ENCODE peak calls at places on chromosome 21, in four cellular contexts. L is esophagus muscularis mucosa, S is Panc1, R is suprapubic skin. K is an unnamed sample.

GRCh38 chr21:38898422-38899098 is 92.8 kb downstream of the ETS2 start:
- DNase-seq in L (no peak), S (no peak), R (no peak), K (no peak)

GRCh38 chr21:43603641-43604504 is 55.4 kb downstream of the HSF2BP start:
- DNase-seq in S (no peak), L (no peak), R (no peak), K (no peak)

GRCh38 chr21:38777521-38777920 is 28.2 kb upstream of the ETS2 start:
- DNase-seq in S (no peak), R (no peak), L (no peak), K (no peak)

GRCh38 chr21:26137379-26138060 is 33.0 kb downstream of the APP start:
- DNase-seq in L (no peak), S (peak; percentile 32), R (no peak), K (no peak)

GRCh38 chr21:26918318-26919065 is 48.4 kb downstream of the ADAMTS5 start:
- DNase-seq in S (no peak), L (no peak), R (no peak), K (no peak)

GRCh38 chr21:34595457-34595856 is 19.5 kb downstream of the RCAN1 start:
- DNase-seq in R (no peak), L (peak; percentile 74), S (no peak), K (no peak)

GRCh38 chr21:26732442-26733221 is 112.6 kb downstream of the ADAMTS1 start:
- DNase-seq in L (no peak), S (no peak), R (no peak), K (no peak)

GRCh38 chr21:29164330-29164942 is 34.0 kb downstream of the MAP3K7CL start:
- DNase-seq in S (no peak), L (no peak), R (no peak), K (no peak)

GRCh38 chr21:43031121-43031624 is 44.5 kb downstream of the CBS start:
- DNase-seq in S (no peak), L (no peak), R (no peak), K (no peak)

GRCh38 chr21:16420086-16420724 is 690.4 kb downstream of the USP25 start:
- DNase-seq in R (no peak), L (no peak), S (no peak), K (peak; percentile 71)

GRCh38 chr21:35333831-35334593 is 284.9 kb upstream of the RUNX1 start:
- DNase-seq in L (peak; percentile 68), S (no peak), R (no peak), K (no peak)

GRCh38 chr21:26565546-26565945 is 7.5 kb downstream of the CYYR1 start:
- DNase-seq in S (no peak), L (no peak), R (no peak), K (no peak)

GRCh38 chr21:17660862-17661261 is 48.2 kb upstream of the BTG3 start:
- DNase-seq in L (no peak), R (no peak), S (no peak), K (no peak)

GRCh38 chr21:19197950-19198349 is 794.4 kb upstream of the TMPRSS15 start:
- DNase-seq in S (no peak), R (no peak), L (no peak), K (no peak)

GRCh38 chr21:20698585-20698984 is 299.6 kb upstream of the NCAM2 start:
- DNase-seq in L (no peak), R (no peak), S (no peak), K (no peak)

GRCh38 chr21:45006536-45007079 is 66.8 kb downstream of the SLX9 start:
- DNase-seq in S (no peak), L (no peak), R (no peak), K (no peak)
- TF ChIP-seq POLR2AphosphoS5 in S (no peak), L (no peak), R (no peak), K (no peak)

GRCh38 chr21:46194374-46195334 is 10.4 kb upstream of the SPATC1L start:
- DNase-seq in S (no peak), L (no peak), R (peak; percentile 51), K (peak; percentile 58)
- TF ChIP-seq POLR2AphosphoS5 in S (no peak), L (no peak), R (no peak), K (no peak)

DNA sequence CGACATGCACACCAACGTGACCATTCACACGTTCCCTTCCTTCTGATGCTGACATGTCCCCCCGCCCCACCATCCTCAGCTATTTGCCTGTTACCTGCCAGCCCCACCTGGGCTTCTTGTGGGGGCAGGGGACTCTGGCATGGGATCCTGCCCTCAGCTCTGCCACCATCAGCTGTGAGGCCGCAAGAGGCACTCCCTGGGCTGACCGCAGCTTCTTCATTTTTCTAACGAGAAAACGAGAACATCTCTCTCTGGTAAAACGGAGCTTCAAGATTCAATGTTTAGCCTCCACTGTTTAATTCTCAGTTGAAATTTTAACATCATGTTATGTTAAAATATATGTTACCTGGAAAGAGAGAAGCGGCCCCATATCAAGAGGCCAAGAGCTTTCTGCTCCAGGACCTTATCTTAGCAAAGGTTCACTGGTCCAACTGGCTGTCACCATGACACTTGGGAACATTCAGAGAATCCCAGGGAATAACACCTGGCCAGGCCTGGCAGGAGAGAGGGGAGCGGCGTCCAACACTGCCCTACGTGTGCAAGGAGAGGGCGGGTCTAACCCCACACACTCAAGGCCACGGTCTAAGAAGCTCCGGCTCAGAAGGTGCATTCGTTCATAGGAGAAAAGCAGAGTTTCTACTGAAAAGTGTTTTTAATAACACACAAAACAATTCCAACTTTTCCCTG is 51.3 kb downstream of the HLCS start:
- DNase-seq in L (no peak), S (no peak), R (no peak), K (no peak)
- TF ChIP-seq POLR2AphosphoS5 in L (no peak), S (no peak), R (no peak), K (no peak)

GRCh38 chr21:30689822-30690221 is 28.8 kb downstream of the KRTAP21-3 start:
- DNase-seq in S (no peak), R (no peak), L (no peak), K (no peak)
- TF ChIP-seq POLR2AphosphoS5 in S (no peak), R (no peak), L (no peak), K (no peak)

GRCh38 chr21:37564341-37564923 is 197.9 kb downstream of the DYRK1A start:
- DNase-seq in L (peak; percentile 93), R (peak; percentile 91), S (peak; percentile 91), K (peak; percentile 90)
- TF ChIP-seq POLR2AphosphoS5 in L (peak; percentile 48), R (no peak), S (no peak), K (no peak)

GRCh38 chr21:37159053-37159776 is 86.2 kb downstream of the TTC3 start:
- DNase-seq in L (no peak), R (no peak), S (no peak), K (no peak)
- TF ChIP-seq POLR2AphosphoS5 in L (no peak), R (no peak), S (no peak), K (no peak)

K was measured in sigmoid colon.